ENCODE peak calls at places on chromosomes 5 and 9, in six cellular contexts. A is IMR-90; N is CD4-positive, alpha-beta T cell; X is foreskin keratinocyte; F is endothelial cell; I is uterus. O is an unnamed sample.

GRCh38 chr5:93320920-93321319 is 260.1 kb downstream of the NR2F1-AS1 start:
- DNase-seq in X (no peak), F (no peak), I (no peak), N (no peak), A (no peak), O (no peak)

GRCh38 chr5:100595152-100595811 is 60.1 kb downstream of the FAM174A start:
- DNase-seq in N (no peak), F (no peak), X (peak; percentile 84), A (peak; percentile 97), I (peak; percentile 15), O (no peak)

GRCh38 chr5:126043684-126044083 is 379.5 kb upstream of the GRAMD2B start:
- DNase-seq in N (no peak), A (no peak), F (no peak), I (no peak), X (no peak), O (no peak)

GRCh38 chr9:122120672-122121071 is 27.6 kb upstream of the TTLL11 start:
- DNase-seq in N (no peak), A (no peak), I (no peak), F (no peak), X (no peak), O (no peak)

GRCh38 chr5:132506094-132506692 is 15.6 kb upstream of the IRF1 start:
- DNase-seq in A (peak; percentile 98), X (peak; percentile 46), F (no peak), N (no peak), I (peak; percentile 24), O (no peak)

GRCh38 chr5:15957124-15957523 is 222.5 kb downstream of the MARCHF11 start:
- DNase-seq in N (no peak), A (no peak), X (no peak), F (no peak), I (no peak), O (no peak)

GRCh38 chr9:130555061-130555460 is 24.3 kb upstream of the FUBP3 start:
- DNase-seq in N (no peak), I (no peak), A (no peak), X (no peak), F (no peak), O (no peak)

GRCh38 chr5:134100283-134101011 is 14.0 kb upstream of the TCF7 start:
- DNase-seq in A (peak; percentile 76), X (peak; percentile 76), N (peak; percentile 79), I (no peak), F (no peak), O (no peak)

GRCh38 chr9:133542002-133542401 is 7.5 kb downstream of the ADAMTSL2 start:
- DNase-seq in X (no peak), F (no peak), I (no peak), N (no peak), A (no peak), O (no peak)

GRCh38 chr5:154683101-154683757 is 71.9 kb upstream of the LARP1 start:
- DNase-seq in X (no peak), A (no peak), F (no peak), N (no peak), I (no peak), O (no peak)

GRCh38 chr9:104914458-104914857 is 13.5 kb downstream of the ABCA1 start:
- DNase-seq in X (no peak), N (no peak), F (no peak), I (no peak), A (no peak), O (no peak)

GRCh38 chr5:138936225-138936967 is 61.3 kb upstream of the LRRTM2 start:
- DNase-seq in N (no peak), I (no peak), A (no peak), F (peak; percentile 28), X (no peak), O (peak; percentile 75)

GRCh38 chr9:87336407-87336806 is 161.3 kb upstream of the DAPK1 start:
- DNase-seq in F (no peak), N (no peak), X (no peak), I (no peak), A (no peak), O (no peak)

GRCh38 chr9:86185872-86186271 is 73.6 kb downstream of the C9orf153 start:
- DNase-seq in F (no peak), X (no peak), N (no peak), A (peak; percentile 2), I (no peak), O (no peak)

GRCh38 chr9:136249881-136250559 is 4.4 kb upstream of the QSOX2 start:
- DNase-seq in N (no peak), A (no peak), X (no peak), F (no peak), I (no peak), O (no peak)

GRCh38 chr5:67673618-67674017 is 477.0 kb upstream of the CD180 start:
- DNase-seq in F (no peak), A (no peak), I (no peak), X (no peak), N (no peak), O (no peak)

GRCh38 chr9:104776787-104777186 is 12.9 kb downstream of the NIPSNAP3B start:
- DNase-seq in F (no peak), X (peak; percentile 18), A (peak; percentile 34), I (no peak), N (no peak), O (no peak)

GRCh38 chr5:126508251-126508961 is 85.2 kb downstream of the GRAMD2B start:
- DNase-seq in X (no peak), A (no peak), N (no peak), F (no peak), I (no peak), O (no peak)

GRCh38 chr5:137871571-137871970 is 3.9 kb downstream of the MYOT start:
- DNase-seq in F (no peak), I (no peak), X (no peak), N (no peak), A (no peak), O (no peak)

GRCh38 chr5:137867664-137868063 is at the start of gene MYOT:
- DNase-seq in X (no peak), N (no peak), F (no peak), I (no peak), A (no peak), O (no peak)

GRCh38 chr5:137862251-137862650 is 5.4 kb upstream of the MYOT start:
- DNase-seq in N (no peak), F (no peak), I (no peak), X (no peak), A (no peak), O (no peak)

GRCh38 chr5:137870647-137871339 is 3.1 kb downstream of the MYOT start:
- DNase-seq in A (no peak), I (no peak), X (no peak), F (no peak), N (no peak), O (no peak)

GRCh38 chr5:137866541-137867388 is 895 bp upstream of the MYOT start:
- DNase-seq in N (no peak), A (no peak), X (no peak), I (no peak), F (no peak), O (no peak)
- TF ChIP-seq CTCF in N (no peak), A (no peak), X (no peak), I (no peak), F (no peak), O (no peak)

GRCh38 chr9:124202447-124202971 is 55.2 kb upstream of the NEK6 start:
- DNase-seq in F (no peak), N (peak; percentile 59), X (no peak), A (peak; percentile 16), I (no peak), O (no peak)
- TF ChIP-seq CTCF in F (no peak), N (no peak), X (no peak), A (no peak), I (no peak), O (no peak)

GRCh38 chr5:143703659-143704058 is 108.3 kb upstream of the HMHB1 start:
- DNase-seq in A (no peak), I (no peak), F (no peak), N (no peak), X (no peak), O (no peak)

GRCh38 chr5:143701476-143701875 is 110.5 kb upstream of the HMHB1 start:
- DNase-seq in A (peak; percentile 51), N (no peak), X (no peak), I (no peak), F (no peak), O (no peak)

GRCh38 chr5:143698534-143698933 is 113.4 kb upstream of the HMHB1 start:
- DNase-seq in N (no peak), X (no peak), I (no peak), A (no peak), F (no peak), O (no peak)

GRCh38 chr5:143699121-143699520 is 112.8 kb upstream of the HMHB1 start:
- DNase-seq in A (no peak), I (no peak), F (no peak), X (peak; percentile 25), N (no peak), O (no peak)

DNA sequence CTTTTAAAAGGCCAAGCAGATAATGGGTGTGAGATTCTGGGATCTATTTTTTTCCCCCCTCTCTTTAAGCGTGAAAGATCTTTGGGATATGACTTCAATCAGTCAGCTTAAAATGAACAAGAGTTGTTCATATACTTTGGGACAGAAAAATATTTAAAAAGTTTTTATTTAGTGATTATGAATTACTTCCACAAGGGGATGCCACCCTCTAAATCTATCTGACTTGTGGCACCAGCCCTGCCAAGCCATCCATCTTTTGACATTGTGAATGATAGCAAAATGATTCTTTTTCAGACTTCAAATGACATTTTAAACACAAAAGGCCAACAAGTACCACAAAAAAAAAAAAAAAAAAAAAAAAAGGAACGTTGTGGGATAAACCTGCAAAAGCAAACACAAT is 111.0 kb upstream of the HMHB1 start:
- DNase-seq in X (no peak), I (no peak), F (no peak), N (no peak), A (no peak), O (no peak)
- TF ChIP-seq CTCF in X (peak; percentile 30), I (no peak), F (no peak), N (no peak), A (peak; percentile 19), O (peak; percentile 64)

GRCh38 chr5:177554474-177555111 is at the start of gene FAM193B:
- DNase-seq in X (peak; percentile 76), F (peak; percentile 96), A (peak; percentile 87), I (peak; percentile 95), N (peak; percentile 96), O (peak; percentile 97)

GRCh38 chr5:177555228-177555627 is 865 bp upstream of the FAM193B start:
- DNase-seq in I (no peak), N (no peak), F (no peak), X (no peak), A (no peak), O (no peak)

GRCh38 chr5:177553671-177554429 is 513 bp downstream of the FAM193B start:
- DNase-seq in A (no peak), I (peak; percentile 51), X (no peak), F (peak; percentile 30), N (peak; percentile 58), O (no peak)

GRCh38 chr5:177555665-177556064 is 1.3 kb upstream of the FAM193B start:
- DNase-seq in N (no peak), F (no peak), X (no peak), A (no peak), I (no peak), O (no peak)

DNA sequence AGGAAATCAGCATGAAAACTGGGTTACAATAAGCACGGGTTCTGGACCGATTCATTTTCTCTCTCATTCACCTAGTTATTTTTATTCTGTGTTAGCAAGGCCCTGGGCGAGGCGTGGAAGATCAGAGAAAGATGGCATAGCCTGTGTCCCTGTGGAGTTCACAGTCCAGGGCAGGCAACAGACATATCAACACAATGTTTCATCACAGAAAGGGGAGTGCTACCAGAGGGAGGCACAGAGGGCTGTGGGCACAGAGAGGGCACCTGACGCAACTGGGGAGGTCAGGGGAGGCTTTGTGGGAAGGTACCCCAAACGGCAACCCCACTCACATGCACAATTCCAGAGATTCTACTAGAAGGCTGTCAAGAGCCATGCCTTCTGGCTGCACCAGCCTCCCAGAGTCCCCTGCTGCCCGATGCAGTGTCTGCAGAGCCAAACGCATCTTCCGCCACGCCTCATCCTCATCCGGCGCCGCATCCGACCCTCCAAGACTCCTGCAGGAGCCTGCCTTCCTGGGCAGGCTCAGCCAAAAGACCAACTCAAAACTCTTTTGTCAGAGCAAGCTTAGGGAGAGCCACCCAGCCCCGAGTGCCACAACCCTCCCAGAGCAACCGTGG is 1.4 kb downstream of the FAM193B start:
- DNase-seq in X (no peak), A (no peak), I (no peak), F (no peak), N (no peak), O (no peak)
- TF ChIP-seq CTCF in X (no peak), A (peak; percentile 2), I (no peak), F (no peak), N (no peak), O (peak; percentile 32)

O was measured in chondrocyte.